ENCODE peak calls at places on chromosome 11, in seven cellular contexts. E, X, T, H, U, F and C are unnamed samples.

GRCh38 chr11:31414338-31414737 is 44.7 kb downstream of the DNAJC24 start:
- DNase-seq in E (no peak), X (no peak), T (no peak), H (no peak), U (no peak), F (no peak), C (no peak)

GRCh38 chr11:118473537-118473936 is 37.2 kb downstream of the KMT2A start:
- DNase-seq in E (no peak), X (no peak), T (no peak), H (no peak), U (no peak), F (no peak), C (no peak)

GRCh38 chr11:31815743-31816466 is 4.8 kb upstream of the PAX6 start:
- DNase-seq in E (no peak), X (no peak), T (no peak), H (no peak), U (peak), F (no peak), C (peak)

GRCh38 chr11:2166091-2166851 is 5.3 kb upstream of the INS start:
- DNase-seq in E (no peak), X (peak), T (peak), H (peak), U (peak), F (no peak), C (peak)

GRCh38 chr11:44002191-44003093 is 45.3 kb upstream of the ACCSL start:
- DNase-seq in E (no peak), X (no peak), T (no peak), H (no peak), U (no peak), F (no peak), C (no peak)

GRCh38 chr11:125055107-125055715 is 7.9 kb upstream of the SLC37A2 start:
- DNase-seq in E (no peak), X (no peak), T (no peak), H (no peak), U (no peak), F (no peak), C (no peak)

GRCh38 chr11:61516675-61517516 is 8.3 kb downstream of the LRRC10B start:
- DNase-seq in E (no peak), X (peak), T (peak), H (peak), U (peak), F (no peak), C (peak)

GRCh38 chr11:3109921-3110706 is 52.9 kb upstream of the CARS1 start:
- DNase-seq in E (peak), X (peak), T (peak), H (no peak), U (peak), F (no peak), C (peak)

GRCh38 chr11:6586434-6587359 is 16.7 kb downstream of the RRP8 start:
- DNase-seq in E (no peak), X (no peak), T (no peak), H (no peak), U (no peak), F (no peak), C (no peak)

GRCh38 chr11:79546366-79546765 is 105.5 kb upstream of the TENM4 start:
- DNase-seq in E (no peak), X (no peak), T (no peak), H (no peak), U (no peak), F (no peak), C (no peak)

GRCh38 chr11:102810943-102811528 is 13.1 kb upstream of the MMP1 start:
- DNase-seq in E (no peak), X (peak), T (peak), H (no peak), U (peak), F (no peak), C (no peak)

GRCh38 chr11:62805991-62806441 is 776 bp upstream of the NXF1 start:
- DNase-seq in E (no peak), X (no peak), T (no peak), H (no peak), U (no peak), F (no peak), C (peak)

GRCh38 chr11:99814738-99815137 is 794.0 kb downstream of the CNTN5 start:
- DNase-seq in E (no peak), X (peak), T (peak), H (no peak), U (no peak), F (no peak), C (no peak)

GRCh38 chr11:77705195-77705876 is 67.7 kb upstream of the CLNS1A start:
- DNase-seq in E (no peak), X (peak), T (peak), H (no peak), U (peak), F (no peak), C (no peak)

GRCh38 chr11:68113986-68114385 is 7.2 kb downstream of the CHKA start:
- DNase-seq in E (no peak), X (no peak), T (no peak), H (no peak), U (no peak), F (no peak), C (no peak)
- TF ChIP-seq CTCF in E (no peak), X (no peak), T (no peak), H (no peak), U (no peak), F (peak), C (no peak)

DNA sequence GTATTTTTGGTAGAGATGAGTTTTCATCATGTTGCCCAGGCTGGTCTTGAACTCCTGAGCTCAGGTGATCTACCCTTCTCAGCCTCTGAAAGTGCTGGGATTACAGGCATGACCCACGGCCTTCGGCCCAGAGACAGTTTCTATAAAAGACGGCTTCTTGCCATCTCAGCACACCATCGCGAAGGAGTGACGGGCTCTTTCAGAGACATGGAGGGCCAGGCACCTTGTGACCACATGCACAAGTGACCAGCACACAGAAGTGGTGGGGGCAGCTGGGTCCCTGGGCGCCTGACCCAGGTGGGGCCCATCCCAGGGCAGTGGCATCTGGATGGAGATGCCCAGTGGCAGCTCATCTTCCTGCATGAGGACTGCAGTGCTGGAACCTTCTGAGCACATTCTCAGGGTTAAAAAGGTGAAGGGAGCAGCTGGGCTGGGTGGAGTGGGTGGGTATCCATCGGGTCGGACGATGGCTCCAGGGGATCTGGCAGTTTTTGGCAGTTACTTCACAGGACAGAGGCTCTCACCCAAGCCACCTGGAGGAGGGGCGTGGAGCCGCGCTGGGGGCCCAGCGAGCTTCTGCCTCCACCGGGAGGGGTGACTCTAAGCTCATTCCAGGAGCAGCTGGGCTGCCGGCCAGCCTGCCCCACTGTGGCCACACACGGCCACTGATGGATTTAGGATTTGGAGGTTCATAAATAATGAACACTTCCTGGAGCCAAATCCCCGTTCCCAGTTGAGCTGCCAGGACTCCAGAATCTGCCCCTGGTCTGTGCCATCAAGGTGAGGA is 373.0 kb downstream of the CTTN start:
- DNase-seq in E (peak), X (no peak), T (no peak), H (no peak), U (no peak), F (peak), C (no peak)
- TF ChIP-seq CTCF in E (peak), X (no peak), T (no peak), H (no peak), U (no peak), F (no peak), C (no peak)

GRCh38 chr11:11400635-11401232 is 47.7 kb upstream of the CSNK2A3 start:
- DNase-seq in E (no peak), X (peak), T (peak), H (no peak), U (peak), F (no peak), C (peak)
- TF ChIP-seq CTCF in E (no peak), X (no peak), T (no peak), H (peak), U (peak), F (peak), C (no peak)

GRCh38 chr11:8564526-8564925 is 29.5 kb downstream of the STK33 start:
- DNase-seq in E (no peak), X (no peak), T (no peak), H (no peak), U (no peak), F (no peak), C (no peak)
- TF ChIP-seq CTCF in E (no peak), X (no peak), T (no peak), H (no peak), U (no peak), F (no peak), C (no peak)

GRCh38 chr11:122293298-122294023 is 177.4 kb upstream of the BLID start:
- DNase-seq in E (no peak), X (no peak), T (peak), H (no peak), U (peak), F (no peak), C (no peak)
- TF ChIP-seq CTCF in E (no peak), X (no peak), T (peak), H (no peak), U (peak), F (peak), C (no peak)

GRCh38 chr11:111926505-111927391 is 8.0 kb downstream of the C11orf52 start:
- DNase-seq in E (peak), X (peak), T (peak), H (peak), U (peak), F (peak), C (peak)
- TF ChIP-seq CTCF in E (peak), X (no peak), T (no peak), H (no peak), U (no peak), F (peak), C (no peak)

DNA sequence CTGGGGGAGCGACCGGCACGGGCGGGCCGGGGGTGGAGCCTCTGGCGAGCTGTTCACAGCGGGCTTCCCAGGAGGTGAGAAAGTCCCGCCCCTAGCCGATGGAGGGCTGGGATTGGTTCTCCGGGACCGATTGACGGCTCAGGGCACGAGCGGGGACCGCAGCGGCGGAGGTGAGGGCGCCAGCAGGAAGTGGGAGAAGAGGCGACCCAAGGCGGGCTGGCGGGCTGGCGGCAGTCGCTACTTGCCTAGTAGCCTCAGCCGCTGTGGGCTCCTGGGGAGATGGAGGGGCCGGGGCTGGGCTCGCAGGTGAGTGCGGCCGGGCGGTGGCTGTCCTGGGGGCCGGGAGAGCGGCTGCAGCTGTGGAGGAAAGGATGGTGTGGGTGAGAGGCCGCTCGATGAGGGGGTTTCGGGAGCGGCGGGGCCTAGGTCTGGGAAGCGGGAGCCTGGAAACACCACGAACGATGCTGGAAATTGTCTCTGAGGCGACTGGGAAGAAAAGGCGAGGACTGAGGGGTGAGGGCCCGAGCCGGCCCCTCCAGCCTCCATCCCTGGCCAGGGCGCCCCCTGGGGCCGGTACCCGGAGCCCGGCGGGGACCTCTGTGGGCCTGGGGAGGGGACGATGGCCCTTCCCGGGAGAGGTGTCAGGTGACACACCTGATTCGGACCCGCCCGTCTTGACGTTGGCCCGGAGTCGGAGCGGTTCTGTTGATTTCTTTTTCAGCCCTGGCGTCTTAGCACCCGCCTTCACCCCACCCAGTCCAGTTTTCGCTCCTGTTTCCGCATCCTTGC is at the start of gene ZDHHC13:
- DNase-seq in E (peak), X (peak), T (peak), H (peak), U (peak), F (peak), C (peak)
- TF ChIP-seq CTCF in E (no peak), X (peak), T (peak), H (peak), U (peak), F (peak), C (peak)

DNA sequence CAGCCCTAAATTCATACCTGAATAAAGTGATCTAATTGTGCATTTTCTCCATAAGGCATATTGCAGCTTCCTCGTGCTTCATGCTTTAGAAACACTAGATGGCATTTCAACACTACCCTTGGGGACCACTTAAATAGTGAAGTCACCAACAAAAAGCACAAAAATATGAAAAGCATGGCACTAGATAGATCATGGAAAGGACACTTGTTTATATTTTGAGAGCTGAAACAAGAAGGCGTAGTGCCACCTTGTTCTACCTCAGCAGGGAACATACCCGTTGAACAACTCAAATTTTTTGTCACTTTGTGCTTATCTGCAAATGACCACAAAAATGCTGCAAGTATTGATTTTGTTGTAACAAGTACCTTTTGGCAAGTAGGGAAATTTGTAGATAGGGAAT is 8.6 kb downstream of the TBCEL start:
- DNase-seq in E (no peak), X (peak), T (no peak), H (no peak), U (no peak), F (no peak), C (no peak)
- TF ChIP-seq CTCF in E (no peak), X (no peak), T (no peak), H (no peak), U (peak), F (no peak), C (no peak)

DNA sequence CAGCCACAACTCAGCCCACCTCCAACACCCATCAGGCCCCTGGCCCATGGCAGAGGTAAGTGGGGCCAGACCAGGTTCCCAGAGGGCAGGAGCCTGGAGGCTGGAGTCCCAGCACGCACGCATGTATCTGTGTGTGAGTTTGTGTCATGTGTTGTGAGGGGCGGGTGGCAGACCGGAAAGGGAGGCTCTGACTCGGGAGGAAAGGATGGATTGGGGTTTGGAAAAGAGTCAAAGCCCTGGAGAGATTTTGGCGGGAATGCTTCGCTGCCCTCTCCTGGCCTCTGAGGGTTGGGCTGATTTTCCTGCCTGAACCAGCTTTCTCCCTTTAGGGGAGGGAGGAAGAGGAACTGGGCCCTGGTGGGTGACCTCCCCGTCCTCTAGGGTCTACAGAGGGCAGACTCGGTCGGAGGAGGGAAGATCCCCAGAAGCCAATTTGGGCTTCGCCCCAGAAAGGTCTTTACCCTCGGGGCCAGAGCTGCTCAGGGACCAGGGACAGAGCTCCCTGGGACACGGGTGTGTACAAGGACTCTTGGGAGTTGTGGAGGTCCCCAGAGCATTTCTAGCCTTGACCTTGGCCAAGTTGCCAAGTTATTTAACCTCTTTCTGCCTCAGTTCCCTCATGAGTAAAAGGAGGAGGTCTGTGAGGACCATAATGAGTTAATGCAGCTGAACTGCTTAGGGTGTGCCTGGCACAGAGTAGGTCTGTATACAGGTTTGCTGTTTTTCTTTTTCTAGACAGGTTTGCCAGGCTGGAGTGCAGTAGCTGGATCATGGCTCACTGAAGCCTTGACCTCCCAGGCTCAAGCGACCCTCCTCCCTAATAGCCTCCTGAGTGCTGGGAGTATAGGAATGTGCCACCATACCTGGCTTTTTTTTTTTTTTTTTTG is 6.9 kb downstream of the C11orf68 start:
- DNase-seq in E (peak), X (peak), T (peak), H (no peak), U (peak), F (no peak), C (no peak)
- TF ChIP-seq CTCF in E (peak), X (peak), T (peak), H (no peak), U (peak), F (peak), C (no peak)

GRCh38 chr11:18540207-18541009 is 13.7 kb upstream of the TSG101 start:
- DNase-seq in E (no peak), X (peak), T (peak), H (no peak), U (peak), F (no peak), C (peak)
- TF ChIP-seq CTCF in E (peak), X (peak), T (peak), H (peak), U (peak), F (peak), C (no peak)